ENCODE peak calls at places on chromosome 9, in six cellular contexts. R is ascending aorta; C is mucosa of gallbladder; K is HAP-1; G is amniotic stem cell; O is stimulated activated CD8-positive, alpha-beta memory T cell treated with anti-CD3 and anti-CD28 coated beads, Interleukin-15, amount 100 ng/mL, for 4 hours. M is an unnamed sample.

GRCh38 chr9:22088372-22089063 is 79.4 kb upstream of the CDKN2B start:
- DNase-seq in R (no peak), C (no peak), K (no peak), G (no peak), O (no peak), M (no peak)

GRCh38 chr9:85302860-85303779 is 438.6 kb downstream of the AGTPBP1 start:
- DNase-seq in R (no peak), C (no peak), K (no peak), G (no peak), O (no peak), M (no peak)

GRCh38 chr9:27714388-27714787 is 141.1 kb upstream of the C9orf72 start:
- DNase-seq in R (no peak), C (no peak), K (no peak), G (no peak), O (no peak), M (no peak)

GRCh38 chr9:100581661-100582060 is 3.8 kb downstream of the CAVIN4 start:
- DNase-seq in R (no peak), C (no peak), K (no peak), G (no peak), O (no peak), M (no peak)

GRCh38 chr9:133844876-133845658 is 106.9 kb upstream of the SARDH start:
- DNase-seq in R (peak), C (peak), K (no peak), G (no peak), O (no peak), M (no peak)

GRCh38 chr9:109941771-109942170 is 161.8 kb downstream of the PALM2AKAP2 start:
- DNase-seq in R (no peak), C (no peak), K (no peak), G (no peak), O (no peak), M (no peak)

GRCh38 chr9:108444400-108445358 is 411.1 kb downstream of the ACTL7B start:
- DNase-seq in R (peak), C (no peak), K (no peak), G (peak), O (no peak), M (peak)

GRCh38 chr9:91945277-91946074 is 4.6 kb downstream of the ROR2 start:
- DNase-seq in R (no peak), C (peak), K (peak), G (no peak), O (no peak), M (no peak)

GRCh38 chr9:92563701-92564100 is 27.9 kb upstream of the ECM2 start:
- DNase-seq in R (no peak), C (no peak), K (no peak), G (no peak), O (no peak), M (no peak)

GRCh38 chr9:122033775-122034373 is 59.2 kb downstream of the TTLL11 start:
- DNase-seq in R (no peak), C (no peak), K (no peak), G (no peak), O (no peak), M (no peak)

GRCh38 chr9:113446323-113446740 is 17.2 kb upstream of the RGS3 start:
- DNase-seq in R (no peak), C (no peak), K (no peak), G (peak), O (no peak), M (no peak)

GRCh38 chr9:419571-420156 is 205.0 kb downstream of the DOCK8 start:
- DNase-seq in R (no peak), C (no peak), K (no peak), G (no peak), O (no peak), M (peak)

GRCh38 chr9:35675732-35676392 is 2.1 kb downstream of the CA9 start:
- DNase-seq in R (no peak), C (peak), K (no peak), G (no peak), O (no peak), M (no peak)

GRCh38 chr9:111870774-111871542 is 25.7 kb upstream of the UGCG start:
- DNase-seq in R (no peak), C (no peak), K (no peak), G (no peak), O (no peak), M (no peak)

GRCh38 chr9:136223871-136224640 is 19.1 kb upstream of the LHX3 start:
- DNase-seq in R (no peak), C (no peak), K (no peak), G (no peak), O (no peak), M (no peak)

GRCh38 chr9:96603305-96604004 is 16.2 kb downstream of the CDC14B start:
- DNase-seq in R (no peak), C (no peak), K (no peak), G (no peak), O (no peak), M (no peak)

GRCh38 chr9:93036887-93037475 is 21.5 kb upstream of the SUSD3 start:
- DNase-seq in R (no peak), C (no peak), K (no peak), G (no peak), O (no peak), M (no peak)

GRCh38 chr9:73131376-73131775 is 20.3 kb upstream of the ANXA1 start:
- DNase-seq in R (no peak), C (no peak), K (no peak), G (no peak), O (no peak), M (no peak)

GRCh38 chr9:120886490-120886967 is 9.5 kb upstream of the PHF19 start:
- DNase-seq in R (no peak), C (no peak), K (no peak), G (no peak), O (no peak), M (peak)

GRCh38 chr9:133154097-133154989 is 9.4 kb downstream of the GBGT1 start:
- DNase-seq in R (no peak), C (no peak), K (no peak), G (no peak), O (no peak), M (no peak)

GRCh38 chr9:27447036-27447700 is 76.9 kb upstream of the IFNK start:
- DNase-seq in R (no peak), C (no peak), K (no peak), G (no peak), O (no peak), M (no peak)

GRCh38 chr9:89277454-89277853 is 33.5 kb upstream of the CKS2 start:
- DNase-seq in R (no peak), C (no peak), K (no peak), G (no peak), O (no peak), M (no peak)

GRCh38 chr9:114777841-114778240 is 28.0 kb downstream of the TNFSF15 start:
- DNase-seq in R (no peak), C (no peak), K (no peak), G (no peak), O (peak), M (no peak)

GRCh38 chr9:93320591-93321219 is 130.8 kb upstream of the FAM120A start:
- DNase-seq in R (no peak), C (no peak), K (no peak), G (no peak), O (no peak), M (no peak)

GRCh38 chr9:20436475-20437195 is 185.7 kb downstream of the MLLT3 start:
- DNase-seq in R (no peak), C (no peak), K (no peak), G (no peak), O (no peak), M (no peak)

GRCh38 chr9:87678650-87679355 is 47.1 kb upstream of the CTSL start:
- DNase-seq in R (no peak), C (peak), K (peak), G (peak), O (no peak), M (peak)

GRCh38 chr9:36625006-36625600 is 52.4 kb downstream of the MELK start:
- DNase-seq in R (peak), C (peak), K (no peak), G (peak), O (no peak), M (peak)

GRCh38 chr9:93095205-93096130 is 549 bp upstream of the CARD19 start:
- DNase-seq in R (peak), C (peak), K (peak), G (peak), O (peak), M (peak)